ENCODE peak calls at places on chromosome 16, in seven cellular contexts. V is AG04450; W is tibial artery; D is naive thymus-derived CD4-positive, alpha-beta T cell; A is AG10803; I is lower leg skin; R is IMR-90. M is an unnamed sample.

GRCh38 chr16:46732561-46732960 is 15.6 kb downstream of the MYLK3 start:
- DNase-seq in V (no peak), W (no peak), D (no peak), A (no peak), I (no peak), R (no peak), M (no peak)

GRCh38 chr16:83975646-83976260 is 7.7 kb downstream of the NECAB2 start:
- DNase-seq in V (no peak), W (no peak), D (no peak), A (no peak), I (no peak), R (no peak), M (no peak)

GRCh38 chr16:84795338-84796053 is 24.3 kb upstream of the CRISPLD2 start:
- DNase-seq in V (peak), W (peak), D (no peak), A (peak), I (peak), R (peak), M (no peak)

GRCh38 chr16:51155901-51156810 is 5.1 kb upstream of the SALL1 start:
- DNase-seq in V (no peak), W (no peak), D (no peak), A (peak), I (no peak), R (peak), M (no peak)

GRCh38 chr16:78179666-78180065 is 80.2 kb downstream of the WWOX start:
- DNase-seq in V (no peak), W (no peak), D (no peak), A (no peak), I (no peak), R (no peak), M (no peak)

GRCh38 chr16:49464093-49464492 is 90.5 kb downstream of the C16orf78 start:
- DNase-seq in V (no peak), W (no peak), D (no peak), A (no peak), I (no peak), R (no peak), M (no peak)

GRCh38 chr16:19348125-19348524 is 62.6 kb downstream of the CLEC19A start:
- DNase-seq in V (no peak), W (no peak), D (no peak), A (no peak), I (no peak), R (no peak), M (no peak)

GRCh38 chr16:64144612-64145011 is 977.3 kb downstream of the CDH11 start:
- DNase-seq in V (no peak), W (no peak), D (no peak), A (peak), I (no peak), R (no peak), M (no peak)

GRCh38 chr16:69188716-69189115 is 1.8 kb downstream of the SNTB2 start:
- DNase-seq in V (no peak), W (no peak), D (no peak), A (peak), I (no peak), R (peak), M (no peak)

GRCh38 chr16:85746431-85747227 is 4.3 kb downstream of the C16orf74 start:
- DNase-seq in V (no peak), W (no peak), D (no peak), A (peak), I (peak), R (peak), M (no peak)

GRCh38 chr16:85420501-85421337 is 192.4 kb upstream of the GSE1 start:
- DNase-seq in V (no peak), W (peak), D (peak), A (peak), I (no peak), R (peak), M (peak)

GRCh38 chr16:17386229-17386628 is 84.5 kb downstream of the XYLT1 start:
- DNase-seq in V (no peak), W (no peak), D (no peak), A (no peak), I (no peak), R (no peak), M (no peak)

GRCh38 chr16:3880623-3881498 is at the start of gene CREBBP:
- DNase-seq in V (peak), W (peak), D (peak), A (peak), I (peak), R (peak), M (peak)

GRCh38 chr16:8026450-8026849 is 563.9 kb downstream of the TMEM114 start:
- DNase-seq in V (no peak), W (no peak), D (no peak), A (no peak), I (no peak), R (no peak), M (peak)

GRCh38 chr16:29961479-29962343 is at the start of gene TMEM219:
- DNase-seq in V (peak), W (peak), D (peak), A (peak), I (peak), R (peak), M (peak)

GRCh38 chr16:79505344-79505743 is 95.2 kb downstream of the MAF start:
- DNase-seq in V (no peak), W (peak), D (no peak), A (no peak), I (peak), R (no peak), M (no peak)

GRCh38 chr16:80669673-80670072 is 128.9 kb downstream of the DYNLRB2 start:
- DNase-seq in V (no peak), W (no peak), D (no peak), A (no peak), I (no peak), R (no peak), M (no peak)

GRCh38 chr16:30896203-30896889 is at the start of gene CTF1:
- DNase-seq in V (peak), W (peak), D (no peak), A (peak), I (peak), R (peak), M (no peak)

GRCh38 chr16:3004781-3005284 is 7.9 kb upstream of the CLDN9 start:
- DNase-seq in V (no peak), W (no peak), D (no peak), A (no peak), I (no peak), R (no peak), M (no peak)

GRCh38 chr16:12319464-12320030 is 343.0 kb downstream of the SNX29 start:
- DNase-seq in V (no peak), W (no peak), D (no peak), A (no peak), I (no peak), R (no peak), M (no peak)

GRCh38 chr16:34078697-34079096 is 619.3 kb downstream of the TP53TG3F start:
- DNase-seq in V (peak), W (no peak), D (no peak), A (peak), I (no peak), R (peak), M (peak)

GRCh38 chr16:83817022-83817421 is 9.2 kb downstream of the HSBP1 start:
- DNase-seq in V (no peak), W (no peak), D (no peak), A (no peak), I (no peak), R (no peak), M (no peak)

GRCh38 chr16:12158428-12158827 is 181.9 kb downstream of the SNX29 start:
- DNase-seq in V (no peak), W (no peak), D (no peak), A (peak), I (no peak), R (peak), M (no peak)

GRCh38 chr16:87918866-87919680 is 17.3 kb downstream of the CA5A start:
- DNase-seq in V (no peak), W (peak), D (no peak), A (peak), I (peak), R (no peak), M (no peak)

GRCh38 chr16:73095885-73096341 is 48.0 kb upstream of the ZFHX3 start:
- DNase-seq in V (no peak), W (no peak), D (no peak), A (no peak), I (no peak), R (no peak), M (peak)

GRCh38 chr16:73033271-73033998 is 14.5 kb downstream of the ZFHX3 start:
- DNase-seq in V (no peak), W (no peak), D (no peak), A (no peak), I (no peak), R (no peak), M (no peak)

GRCh38 chr16:25177831-25178688 is 38.7 kb upstream of the AQP8 start:
- DNase-seq in V (no peak), W (no peak), D (no peak), A (no peak), I (no peak), R (no peak), M (no peak)

GRCh38 chr16:1332618-1333148 is 762 bp upstream of the BAIAP3 start:
- DNase-seq in V (no peak), W (no peak), D (no peak), A (no peak), I (no peak), R (no peak), M (no peak)
- H3K4me3 ChIP-seq in V (no peak), W (peak), D (no peak), A (no peak), I (no peak), R (no peak), M (no peak)

GRCh38 chr16:85865-86264 is 7.8 kb downstream of the MPG start:
- DNase-seq in V (no peak), W (no peak), D (no peak), A (no peak), I (no peak), R (no peak), M (no peak)
- H3K4me3 ChIP-seq in V (no peak), W (no peak), D (no peak), A (no peak), I (no peak), R (no peak), M (no peak)

DNA sequence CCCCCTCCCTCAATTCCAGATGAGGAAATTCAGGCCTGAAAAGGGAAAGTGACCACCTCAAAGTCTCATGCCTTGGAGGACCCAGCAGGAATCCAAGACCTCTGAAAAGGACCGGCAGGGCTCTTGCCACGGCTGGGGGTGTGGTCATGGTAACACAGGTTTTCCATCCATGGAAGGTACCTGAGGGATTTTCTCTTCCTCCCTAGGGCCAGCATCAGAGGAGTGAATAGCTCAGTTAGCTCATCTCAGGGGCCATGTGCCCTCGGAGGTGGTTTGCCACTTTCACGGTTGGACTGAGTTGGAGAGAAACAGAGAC is 1.3 kb downstream of the CIITA start:
- DNase-seq in V (no peak), W (no peak), D (no peak), A (no peak), I (no peak), R (no peak), M (no peak)
- H3K4me3 ChIP-seq in V (no peak), W (peak), D (peak), A (peak), I (peak), R (peak), M (no peak)

DNA sequence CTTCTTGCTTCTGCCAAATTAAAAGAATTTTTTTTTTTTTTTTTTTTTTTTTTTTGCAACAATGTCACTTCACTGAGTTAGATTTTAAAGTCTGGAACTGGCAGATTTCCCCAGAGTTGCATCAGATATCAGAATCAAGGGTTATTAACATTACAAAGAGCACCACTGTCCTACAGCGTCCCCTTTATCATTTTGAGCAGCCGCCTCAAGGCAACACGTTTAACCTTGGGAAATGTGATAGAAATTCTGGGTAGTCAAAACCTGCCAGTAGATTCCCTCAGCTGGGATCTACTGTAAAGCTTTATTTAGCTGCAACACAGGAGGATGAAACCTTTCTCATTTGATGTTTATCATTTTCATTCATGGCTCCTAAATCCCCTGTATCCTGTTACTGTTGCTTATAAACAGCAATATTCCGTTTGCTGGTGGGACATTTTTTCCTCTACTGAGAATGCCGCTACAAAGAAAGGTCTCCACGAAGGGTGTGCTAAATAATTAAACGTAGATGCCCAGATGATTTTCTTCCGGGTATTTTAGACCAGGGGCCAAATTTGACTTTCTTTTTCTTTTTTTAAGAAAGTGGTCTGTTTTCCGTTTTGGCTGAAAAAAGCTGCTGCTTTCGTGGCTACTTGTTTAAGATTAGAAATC is 436.1 kb upstream of the GOT2 start:
- DNase-seq in V (no peak), W (no peak), D (no peak), A (no peak), I (no peak), R (no peak), M (no peak)
- H3K4me3 ChIP-seq in V (no peak), W (no peak), D (no peak), A (no peak), I (no peak), R (no peak), M (no peak)

DNA sequence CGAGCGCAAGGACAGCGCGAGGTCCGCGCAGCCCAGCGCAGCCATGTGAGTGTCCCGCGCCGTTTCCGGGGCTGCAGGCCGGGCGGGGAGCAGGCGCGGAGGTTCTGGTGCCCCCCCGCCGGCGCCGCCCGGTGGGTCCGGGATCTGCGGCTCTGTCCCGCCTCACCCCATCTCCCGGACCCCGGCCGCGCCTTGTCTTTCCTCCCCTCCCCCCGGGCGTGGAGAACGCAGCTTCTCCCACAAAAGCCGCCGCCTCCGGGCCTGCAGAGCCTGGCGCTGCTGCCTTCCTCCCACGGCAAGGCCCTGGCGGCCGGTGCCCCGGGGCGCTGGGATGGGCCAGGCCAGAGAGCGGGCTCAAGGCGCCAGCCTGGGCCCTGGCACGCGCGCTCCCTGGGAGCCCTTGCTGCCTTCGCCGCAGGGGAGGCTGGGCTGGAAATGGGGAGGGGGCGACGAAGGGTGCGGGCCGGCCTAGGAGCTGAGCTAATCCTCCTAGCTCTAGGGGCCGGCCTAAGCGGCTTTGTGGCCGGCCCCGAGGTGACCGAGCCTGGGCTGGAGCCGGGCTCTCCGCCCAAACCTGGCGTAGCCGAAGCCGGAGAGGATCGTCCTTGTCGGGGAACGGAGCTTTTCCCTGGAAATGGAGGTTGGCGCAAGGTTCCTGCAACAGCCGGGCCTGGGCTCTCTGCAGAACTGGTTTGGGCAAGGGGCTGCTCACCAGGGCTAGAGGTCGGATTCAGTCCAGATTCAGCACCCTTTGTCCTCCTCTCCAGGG is 425 bp downstream of the RIPOR1 start:
- DNase-seq in V (no peak), W (no peak), D (no peak), A (peak), I (no peak), R (peak), M (no peak)
- H3K4me3 ChIP-seq in V (peak), W (peak), D (peak), A (peak), I (peak), R (peak), M (peak)

GRCh38 chr16:75265911-75266701 is 14.7 kb upstream of the BCAR1 start:
- DNase-seq in V (no peak), W (peak), D (no peak), A (peak), I (no peak), R (peak), M (no peak)
- H3K4me3 ChIP-seq in V (peak), W (peak), D (no peak), A (peak), I (peak), R (peak), M (no peak)

GRCh38 chr16:70701998-70702397 is 16.1 kb upstream of the MTSS2 start:
- DNase-seq in V (no peak), W (no peak), D (no peak), A (no peak), I (no peak), R (no peak), M (no peak)

GRCh38 chr16:70702624-70703023 is 16.8 kb upstream of the MTSS2 start:
- DNase-seq in V (no peak), W (no peak), D (no peak), A (no peak), I (no peak), R (no peak), M (no peak)

GRCh38 chr16:70703835-70704381 is 18.1 kb upstream of the MTSS2 start:
- DNase-seq in V (no peak), W (no peak), D (no peak), A (no peak), I (no peak), R (no peak), M (no peak)

GRCh38 chr16:70704586-70704985 is 18.7 kb upstream of the MTSS2 start:
- DNase-seq in V (no peak), W (no peak), D (no peak), A (peak), I (no peak), R (no peak), M (no peak)

GRCh38 chr16:70703041-70703834 is 17.4 kb upstream of the MTSS2 start:
- DNase-seq in V (peak), W (peak), D (no peak), A (peak), I (no peak), R (peak), M (no peak)
- H3K4me3 ChIP-seq in V (no peak), W (no peak), D (no peak), A (peak), I (no peak), R (no peak), M (no peak)